ENCODE peak calls at places on chromosomes 5 and 9, in seven cellular contexts. H, T, Y, C, F, Q and N are unnamed samples.

GRCh38 chr5:54702470-54702869 is 184.9 kb downstream of the SNX18 start:
- DNase-seq in H (no peak), T (no peak), Y (no peak), C (no peak), F (no peak), Q (no peak), N (no peak)

GRCh38 chr9:91935066-91935729 is 14.8 kb downstream of the ROR2 start:
- DNase-seq in H (no peak), T (no peak), Y (no peak), C (no peak), F (no peak), Q (no peak), N (no peak)

GRCh38 chr5:17217421-17218352 is at the start of gene BASP1:
- DNase-seq in H (peak), T (no peak), Y (no peak), C (peak), F (no peak), Q (peak), N (peak)

GRCh38 chr5:79535477-79536192 is 21.7 kb upstream of the HOMER1 start:
- DNase-seq in H (no peak), T (no peak), Y (no peak), C (no peak), F (no peak), Q (no peak), N (no peak)

GRCh38 chr5:56327810-56328209 is 94.7 kb upstream of the ANKRD55 start:
- DNase-seq in H (no peak), T (peak), Y (no peak), C (no peak), F (no peak), Q (no peak), N (no peak)

GRCh38 chr9:134694368-134694665 is 52.7 kb downstream of the COL5A1 start:
- DNase-seq in H (no peak), T (no peak), Y (no peak), C (no peak), F (no peak), Q (no peak), N (no peak)

GRCh38 chr5:26339576-26339975 is 698.8 kb downstream of the CDH9 start:
- DNase-seq in H (no peak), T (no peak), Y (no peak), C (no peak), F (no peak), Q (no peak), N (no peak)

GRCh38 chr9:93900436-93900819 is 54.7 kb downstream of the BARX1 start:
- DNase-seq in H (no peak), T (no peak), Y (no peak), C (no peak), F (no peak), Q (peak), N (no peak)

GRCh38 chr5:180350711-180351110 is 2.4 kb downstream of the GFPT2 start:
- DNase-seq in H (no peak), T (no peak), Y (no peak), C (no peak), F (no peak), Q (no peak), N (no peak)

GRCh38 chr9:73200694-73201432 is 49.2 kb downstream of the ANXA1 start:
- DNase-seq in H (no peak), T (peak), Y (peak), C (no peak), F (peak), Q (no peak), N (peak)

GRCh38 chr9:3500044-3500443 is 25.8 kb downstream of the RFX3 start:
- DNase-seq in H (no peak), T (no peak), Y (no peak), C (no peak), F (no peak), Q (no peak), N (no peak)

GRCh38 chr5:15695171-15695676 is 195.2 kb downstream of the FBXL7 start:
- DNase-seq in H (no peak), T (no peak), Y (no peak), C (peak), F (no peak), Q (no peak), N (no peak)

GRCh38 chr5:177426566-177427210 is at the start of gene GRK6:
- DNase-seq in H (peak), T (peak), Y (no peak), C (no peak), F (peak), Q (peak), N (peak)

GRCh38 chr5:53321721-53322120 is 158.7 kb upstream of the FST start:
- DNase-seq in H (no peak), T (no peak), Y (no peak), C (no peak), F (no peak), Q (no peak), N (no peak)

GRCh38 chr5:16418471-16418922 is 47.1 kb downstream of the ZNF622 start:
- DNase-seq in H (peak), T (no peak), Y (no peak), C (no peak), F (no peak), Q (no peak), N (no peak)

GRCh38 chr5:62791059-62791458 is 212.4 kb downstream of the LRRC70 start:
- DNase-seq in H (no peak), T (peak), Y (no peak), C (no peak), F (no peak), Q (no peak), N (peak)

GRCh38 chr9:107394264-107394663 is 95.3 kb downstream of the KLF4 start:
- DNase-seq in H (no peak), T (no peak), Y (no peak), C (peak), F (no peak), Q (no peak), N (no peak)

GRCh38 chr5:78523314-78524193 is 125.0 kb downstream of the LHFPL2 start:
- DNase-seq in H (no peak), T (no peak), Y (no peak), C (no peak), F (no peak), Q (no peak), N (no peak)

GRCh38 chr9:125655691-125656410 is 51.2 kb downstream of the MAPKAP1 start:
- DNase-seq in H (no peak), T (no peak), Y (no peak), C (no peak), F (no peak), Q (no peak), N (peak)

GRCh38 chr9:86329649-86330048 is 24.6 kb downstream of the TUT7 start:
- DNase-seq in H (no peak), T (no peak), Y (no peak), C (no peak), F (no peak), Q (no peak), N (no peak)

GRCh38 chr5:82975812-82976211 is 101.4 kb downstream of the TMEM167A start:
- DNase-seq in H (no peak), T (peak), Y (no peak), C (no peak), F (no peak), Q (no peak), N (no peak)

GRCh38 chr5:53542917-53543316 is 17.5 kb upstream of the NDUFS4 start:
- DNase-seq in H (no peak), T (no peak), Y (no peak), C (no peak), F (no peak), Q (no peak), N (no peak)

GRCh38 chr5:1312993-1313833 is 18.3 kb upstream of the TERT start:
- DNase-seq in H (no peak), T (peak), Y (no peak), C (no peak), F (peak), Q (no peak), N (no peak)

GRCh38 chr9:33446507-33447403 is 638 bp downstream of the AQP3 start:
- DNase-seq in H (peak), T (peak), Y (no peak), C (peak), F (peak), Q (no peak), N (no peak)

GRCh38 chr9:23394189-23394588 is 431.9 kb downstream of the ELAVL2 start:
- DNase-seq in H (no peak), T (no peak), Y (no peak), C (no peak), F (no peak), Q (no peak), N (no peak)